ENCODE peak calls at places on chromosomes 6 and 20, in four cellular contexts. S is GM12865, T is COR-L47, J is Panc1. Z is an unnamed sample.

GRCh38 chr6:36120979-36121706 is 9.2 kb upstream of the MAPK13 start:
- DNase-seq in S (peak; percentile 52), T (no peak), J (no peak), Z (peak; percentile 29)

GRCh38 chr6:68026483-68026882 is 608.6 kb upstream of the ADGRB3 start:
- DNase-seq in S (no peak), T (no peak), J (no peak), Z (no peak)

GRCh38 chr6:3340891-3341290 is 82.1 kb downstream of the PSMG4 start:
- DNase-seq in S (no peak), T (no peak), J (no peak), Z (no peak)

GRCh38 chr6:87334683-87335082 is 5.6 kb upstream of the GJB7 start:
- DNase-seq in S (no peak), T (no peak), J (no peak), Z (no peak)

GRCh38 chr6:150876598-150876997 is 11.1 kb downstream of the MTHFD1L start:
- DNase-seq in S (no peak), T (no peak), J (no peak), Z (no peak)

GRCh38 chr20:55216525-55217242 is 741.3 kb downstream of the DOK5 start:
- DNase-seq in S (no peak), T (peak; percentile 58), J (no peak), Z (no peak)

GRCh38 chr6:113221850-113222249 is 635.3 kb upstream of the MARCKS start:
- DNase-seq in S (no peak), T (no peak), J (no peak), Z (no peak)

GRCh38 chr6:92231220-92231701 is 1188.1 kb downstream of the EPHA7 start:
- DNase-seq in S (no peak), T (peak; percentile 71), J (no peak), Z (no peak)

GRCh38 chr6:34027445-34027936 is 118.4 kb downstream of the GRM4 start:
- DNase-seq in S (peak; percentile 49), T (peak; percentile 17), J (no peak), Z (peak; percentile 52)

GRCh38 chr6:157226761-157227160 is 96.6 kb downstream of the TMEM242 start:
- DNase-seq in S (no peak), T (no peak), J (no peak), Z (no peak)

GRCh38 chr6:142570221-142570671 is 268.4 kb downstream of the ADGRG6 start:
- DNase-seq in S (peak; percentile 26), T (no peak), J (no peak), Z (no peak)

GRCh38 chr6:113591896-113592827 is 265.0 kb upstream of the MARCKS start:
- DNase-seq in S (peak; percentile 49), T (peak; percentile 22), J (no peak), Z (no peak)

GRCh38 chr6:148436466-148436865 is 93.8 kb downstream of the SASH1 start:
- DNase-seq in S (no peak), T (no peak), J (no peak), Z (no peak)

GRCh38 chr6:139473239-139473701 is 98.8 kb upstream of the CITED2 start:
- DNase-seq in S (no peak), T (no peak), J (no peak), Z (no peak)

GRCh38 chr6:68826501-68826900 is 191.4 kb downstream of the ADGRB3 start:
- DNase-seq in S (no peak), T (no peak), J (no peak), Z (no peak)

GRCh38 chr6:42352856-42353564 is 98.7 kb downstream of the TRERF1 start:
- DNase-seq in S (no peak), T (no peak), J (no peak), Z (no peak)

GRCh38 chr6:17600527-17601388 is 656 bp downstream of the FAM8A1 start:
- DNase-seq in S (peak; percentile 67), T (peak; percentile 41), J (no peak), Z (peak; percentile 21)

Z was measured in T follicular helper cell.